ENCODE peak calls at places on chromosomes 13 and 19, in six cellular contexts. X is Peyer's patch, F is adrenal gland, Q is uterus, G is brain microvascular endothelial cell, U is epithelial cell of esophagus. O is an unnamed sample.

GRCh38 chr13:33194820-33195692 is 90.5 kb downstream of the STARD13 start:
- DNase-seq in X (no peak), G (peak), U (no peak), Q (peak), F (no peak), O (peak)

GRCh38 chr13:91725646-91726045 is 327.2 kb downstream of the GPC5 start:
- DNase-seq in F (no peak), Q (no peak), X (no peak), U (no peak), G (no peak), O (no peak)

GRCh38 chr13:86298741-86299140 is 499.5 kb upstream of the SLITRK6 start:
- DNase-seq in U (no peak), X (no peak), G (no peak), F (no peak), Q (no peak), O (no peak)

GRCh38 chr19:46944918-46945628 is 74.6 kb upstream of the NPAS1 start:
- DNase-seq in X (peak), F (peak), G (peak), Q (peak), U (no peak), O (no peak)

GRCh38 chr13:20776751-20777150 is 3.0 kb upstream of the EEF1AKMT1 start:
- DNase-seq in U (no peak), G (no peak), X (no peak), F (no peak), Q (no peak), O (no peak)

GRCh38 chr13:30255696-30256095 is 51.7 kb downstream of the KATNAL1 start:
- DNase-seq in Q (no peak), F (no peak), U (no peak), G (no peak), X (no peak), O (no peak)

GRCh38 chr19:6730153-6730804 is 7.1 kb downstream of the GPR108 start:
- DNase-seq in X (peak), U (peak), F (peak), G (no peak), Q (peak), O (no peak)

GRCh38 chr19:37007587-37008220 is 70.5 kb upstream of the ZNF420 start:
- DNase-seq in F (peak), Q (peak), G (peak), U (no peak), X (no peak), O (no peak)

GRCh38 chr19:35750167-35750566 is 1.8 kb downstream of the LIN37 start:
- DNase-seq in U (peak), F (no peak), G (no peak), Q (no peak), X (no peak), O (no peak)

GRCh38 chr19:13098291-13099072 is 4.2 kb downstream of the LYL1 start:
- DNase-seq in F (no peak), G (no peak), X (peak), Q (peak), U (peak), O (no peak)

GRCh38 chr19:12757544-12758274 is 6.1 kb downstream of the BEST2 start:
- DNase-seq in F (peak), Q (peak), U (peak), X (peak), G (peak), O (no peak)

GRCh38 chr19:4742717-4743646 is 19.3 kb upstream of the DPP9 start:
- DNase-seq in Q (peak), G (no peak), U (no peak), X (no peak), F (peak), O (no peak)

GRCh38 chr19:7109678-7110289 is 40.3 kb downstream of the ZNF557 start:
- DNase-seq in F (no peak), G (peak), X (no peak), Q (no peak), U (no peak), O (no peak)

GRCh38 chr13:102983496-102983895 is 82.7 kb downstream of the SLC10A2 start:
- DNase-seq in G (peak), X (no peak), F (no peak), Q (no peak), U (no peak), O (no peak)

GRCh38 chr13:79456656-79457365 is 24.1 kb upstream of the NDFIP2 start:
- DNase-seq in G (no peak), Q (no peak), X (no peak), U (no peak), F (no peak), O (no peak)

GRCh38 chr19:3360494-3361383 is 5.6 kb upstream of the NFIC start:
- DNase-seq in X (peak), U (peak), Q (no peak), F (peak), G (no peak), O (no peak)
- TF ChIP-seq CTCF in X (no peak), U (no peak), Q (peak), F (no peak), G (no peak), O (no peak)

DNA sequence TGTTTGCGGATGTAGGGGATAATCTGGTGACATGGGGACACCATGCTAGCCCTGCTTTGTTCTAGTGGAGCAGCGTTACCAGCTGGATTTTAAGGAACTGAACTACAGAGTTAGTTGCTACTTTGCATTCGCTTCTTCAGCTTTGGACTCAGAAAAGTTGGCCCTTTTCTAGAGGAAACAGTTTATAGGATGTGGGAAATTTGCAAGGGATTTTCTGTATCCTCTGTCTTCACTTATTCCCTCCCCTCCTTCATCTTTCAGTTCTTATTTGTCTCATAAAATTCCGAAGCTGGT is 2.1 kb downstream of the GATAD2A start:
- DNase-seq in Q (no peak), U (no peak), G (no peak), X (no peak), F (no peak), O (no peak)
- H3K4me3 ChIP-seq in Q (no peak), U (no peak), G (peak), X (peak), F (no peak), O (no peak)

GRCh38 chr19:39845172-39845571 is 1.0 kb downstream of the FBL start:
- DNase-seq in Q (no peak), U (no peak), X (no peak), F (no peak), G (no peak), O (no peak)

GRCh38 chr19:39846678-39847486 is 703 bp upstream of the FBL start:
- DNase-seq in F (no peak), G (no peak), Q (no peak), U (no peak), X (no peak), O (no peak)

GRCh38 chr19:39843919-39844793 is 2.0 kb downstream of the FBL start:
- DNase-seq in U (peak), F (no peak), Q (no peak), G (peak), X (no peak), O (no peak)

GRCh38 chr19:39846176-39846677 is at the start of gene FBL:
- DNase-seq in G (peak), F (peak), U (peak), X (peak), Q (peak), O (peak)

GRCh38 chr19:39845621-39846175 is 481 bp downstream of the FBL start:
- DNase-seq in X (no peak), G (no peak), F (no peak), U (peak), Q (no peak), O (no peak)
- TF ChIP-seq CTCF in X (no peak), G (peak), F (no peak), U (no peak), Q (no peak), O (peak)

GRCh38 chr13:109782066-109782822 is 4.1 kb downstream of the IRS2 start:
- DNase-seq in G (no peak), X (no peak), F (no peak), U (no peak), Q (no peak), O (no peak)
- H3K4me3 ChIP-seq in G (peak), X (peak), F (no peak), U (peak), Q (peak), O (peak)

GRCh38 chr13:22387899-22388298 is 717.0 kb downstream of the FGF9 start:
- DNase-seq in F (no peak), X (no peak), Q (no peak), U (no peak), G (no peak), O (no peak)
- TF ChIP-seq CTCF in F (no peak), X (no peak), Q (no peak), U (no peak), G (no peak), O (no peak)

GRCh38 chr19:10699650-10700335 is 1.4 kb upstream of the QTRT1 start:
- DNase-seq in X (no peak), G (peak), Q (no peak), U (peak), F (peak), O (no peak)
- H3K4me3 ChIP-seq in X (no peak), G (no peak), Q (no peak), U (no peak), F (no peak), O (no peak)

GRCh38 chr19:33997690-33998089 is 174.6 kb upstream of the LSM14A start:
- DNase-seq in F (no peak), U (no peak), Q (no peak), X (no peak), G (no peak), O (no peak)
- TF ChIP-seq CTCF in F (no peak), U (no peak), Q (no peak), X (peak), G (peak), O (no peak)

GRCh38 chr13:110904748-110905147 is 10.1 kb downstream of the ANKRD10 start:
- DNase-seq in U (no peak), X (no peak), G (no peak), F (no peak), Q (no peak), O (no peak)
- H3K4me3 ChIP-seq in U (no peak), X (no peak), G (no peak), F (no peak), Q (no peak), O (no peak)

GRCh38 chr13:27713767-27714166 is 78.5 kb upstream of the GSX1 start:
- DNase-seq in U (no peak), F (no peak), Q (no peak), X (no peak), G (no peak), O (no peak)

GRCh38 chr13:27709779-27710178 is 82.5 kb upstream of the GSX1 start:
- DNase-seq in X (no peak), U (no peak), Q (no peak), F (no peak), G (no peak), O (no peak)

GRCh38 chr13:27708325-27708724 is 84.0 kb upstream of the GSX1 start:
- DNase-seq in G (no peak), U (no peak), F (no peak), Q (no peak), X (no peak), O (no peak)

GRCh38 chr13:27712421-27712820 is 79.9 kb upstream of the GSX1 start:
- DNase-seq in U (peak), G (peak), F (peak), X (no peak), Q (no peak), O (no peak)
- TF ChIP-seq CTCF in U (peak), G (peak), F (peak), X (peak), Q (no peak), O (no peak)

O was measured in AG04449.